ENCODE peak calls at places on chromosomes 6 and 20, in seven cellular contexts. L is foreskin keratinocyte; C is CD4-positive, CD25-positive, alpha-beta regulatory T cell; N is ascending aorta; Y is IMR-90; P is fibroblast of lung; K is vagina. O is an unnamed sample.

GRCh38 chr6:14816106-14816864 is 429.6 kb upstream of the JARID2 start:
- DNase-seq in K (no peak), N (no peak), C (no peak), L (no peak), Y (peak), P (peak), O (no peak)

GRCh38 chr6:29858006-29858405 is 30.4 kb downstream of the HLA-G start:
- DNase-seq in P (no peak), C (no peak), K (no peak), Y (no peak), N (no peak), L (no peak), O (no peak)

GRCh38 chr6:40550096-40550731 is 37.0 kb downstream of the LRFN2 start:
- DNase-seq in N (no peak), L (peak), P (peak), C (peak), Y (peak), K (no peak), O (no peak)

GRCh38 chr20:40811660-40812414 is 122.8 kb upstream of the MAFB start:
- DNase-seq in P (no peak), Y (no peak), L (no peak), K (no peak), C (no peak), N (no peak), O (no peak)

GRCh38 chr6:127567476-127567875 is 9.5 kb upstream of the C6orf58 start:
- DNase-seq in C (no peak), L (no peak), N (no peak), P (no peak), K (no peak), Y (no peak), O (no peak)

GRCh38 chr6:21738180-21739094 is 144.9 kb downstream of the SOX4 start:
- DNase-seq in Y (peak), N (no peak), P (peak), C (no peak), K (no peak), L (no peak), O (no peak)

GRCh38 chr6:36548401-36548743 is 1.1 kb upstream of the STK38 start:
- DNase-seq in L (no peak), P (no peak), Y (no peak), K (no peak), C (no peak), N (no peak), O (no peak)

GRCh38 chr20:24657211-24657610 is 187.8 kb downstream of the SYNDIG1 start:
- DNase-seq in P (peak), K (no peak), L (no peak), Y (peak), C (no peak), N (no peak), O (no peak)

GRCh38 chr20:12886618-12887363 is 122.0 kb upstream of the SPTLC3 start:
- DNase-seq in K (no peak), C (no peak), Y (no peak), N (no peak), P (no peak), L (no peak), O (no peak)

DNA sequence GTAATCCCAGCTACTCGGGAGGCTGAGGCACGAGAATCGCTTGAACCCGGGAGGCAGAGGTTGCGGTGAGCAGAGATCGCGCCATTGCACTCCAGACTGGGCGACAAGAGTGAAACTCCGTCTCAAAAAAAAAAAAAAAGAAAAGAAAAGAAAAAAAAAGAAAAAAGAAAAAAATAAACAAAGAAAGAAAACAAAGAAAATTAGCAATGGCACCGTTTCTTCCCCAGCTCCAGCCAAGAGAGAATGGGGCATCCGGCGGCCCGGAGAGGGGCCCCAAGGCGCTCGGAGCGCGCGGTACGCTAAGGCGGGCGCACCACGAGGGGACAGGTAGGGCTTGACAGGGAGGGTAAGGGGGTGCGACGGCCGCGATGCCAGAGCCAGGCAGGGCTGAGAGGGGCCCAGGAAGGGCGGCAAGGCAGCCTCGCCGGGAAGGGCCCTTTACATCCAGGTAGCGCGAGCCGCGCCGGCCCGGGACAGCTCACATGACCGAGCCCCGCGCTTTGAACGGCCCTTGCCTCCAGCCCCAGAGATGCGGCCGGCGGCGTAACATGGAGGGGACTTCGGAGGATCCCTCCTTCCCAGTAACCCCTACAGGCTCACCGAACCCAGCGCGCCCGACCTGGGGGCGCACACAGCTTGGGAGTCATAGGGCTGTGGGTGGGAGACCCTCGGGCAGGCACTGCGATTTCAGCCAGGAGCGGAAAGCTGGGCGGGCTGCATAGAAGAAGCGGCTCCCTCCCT is 1.4 kb downstream of the BMP7 start:
- DNase-seq in L (no peak), C (no peak), P (no peak), K (no peak), N (no peak), Y (no peak), O (no peak)
- H3K27ac ChIP-seq in L (no peak), C (no peak), P (no peak), K (no peak), N (no peak), Y (no peak), O (no peak)

GRCh38 chr20:5216663-5217062 is 89.9 kb downstream of the CDS2 start:
- DNase-seq in K (no peak), Y (no peak), L (no peak), N (no peak), C (no peak), P (no peak), O (no peak)
- H3K27ac ChIP-seq in K (no peak), Y (no peak), L (no peak), N (no peak), C (no peak), P (no peak), O (no peak)

GRCh38 chr20:56788671-56789610 is 159.8 kb downstream of the TFAP2C start:
- DNase-seq in N (no peak), Y (no peak), C (no peak), L (peak), P (peak), K (no peak), O (no peak)
- H3K27ac ChIP-seq in N (no peak), Y (peak), C (no peak), L (peak), P (peak), K (peak), O (no peak)

DNA sequence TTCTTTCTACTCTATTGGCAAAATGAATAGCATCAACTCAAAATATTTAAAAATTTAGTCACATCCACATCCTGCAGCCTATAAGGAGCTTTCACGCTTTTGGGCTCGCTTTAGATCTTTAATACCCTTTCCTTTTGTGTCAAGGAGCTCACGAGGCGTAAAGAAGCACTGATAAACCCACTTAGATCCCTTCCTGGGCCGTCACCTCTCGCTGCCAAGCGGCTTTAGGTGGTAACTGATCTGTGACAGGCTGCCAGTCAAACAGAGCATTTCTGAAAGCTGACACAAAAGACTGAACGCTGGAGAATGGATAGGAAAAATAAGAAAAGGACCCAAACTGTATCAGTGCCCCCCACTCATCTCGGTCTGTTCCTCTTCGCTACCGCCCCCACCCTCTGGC is 385.7 kb upstream of the MMS22L start:
- DNase-seq in C (no peak), K (no peak), L (no peak), N (no peak), P (peak), Y (no peak), O (no peak)
- H3K27ac ChIP-seq in C (no peak), K (no peak), L (no peak), N (no peak), P (no peak), Y (no peak), O (no peak)